ENCODE peak calls at places on chromosomes 11 and 22, in four cellular contexts. G is WTC11, O is A549, L is K562. W is an unnamed sample.
A peak's percentile ranks its signal among the peaks of the same experiment; 100 is the strongest.

GRCh38 chr11:66081505-66081904 is 11.4 kb downstream of the PACS1 start:
- DNase-seq in L (no peak), G (no peak), O (no peak), W (no peak)

GRCh38 chr11:7548659-7549283 is 35.0 kb downstream of the PPFIBP2 start:
- DNase-seq in L (no peak), G (peak; percentile 84), O (no peak), W (peak; percentile 25)

GRCh38 chr11:75386912-75387311 is 12.4 kb upstream of the RPS3 start:
- DNase-seq in O (no peak), L (no peak), G (no peak), W (no peak)

GRCh38 chr11:45148276-45148675 is 1.8 kb downstream of the PRDM11 start:
- DNase-seq in L (no peak), G (no peak), O (no peak), W (no peak)

GRCh38 chr11:128716231-128716630 is 22.4 kb downstream of the FLI1 start:
- DNase-seq in O (no peak), L (no peak), G (no peak), W (no peak)

GRCh38 chr22:36409067-36409466 is 21.3 kb upstream of the MYH9 start:
- DNase-seq in G (no peak), L (no peak), O (no peak), W (no peak)

GRCh38 chr22:38859581-38860290 is 12.3 kb downstream of the CBX6 start:
- DNase-seq in G (no peak), O (no peak), L (no peak), W (no peak)

GRCh38 chr11:45655347-45655756 is 10.1 kb downstream of the CHST1 start:
- DNase-seq in O (peak; percentile 88), L (peak; percentile 82), G (peak; percentile 93), W (peak; percentile 44)

GRCh38 chr11:69167916-69168691 is 12.4 kb downstream of the SMIM38 start:
- DNase-seq in L (no peak), O (no peak), G (no peak), W (no peak)

GRCh38 chr11:120305286-120305685 is 19.8 kb upstream of the TLCD5 start:
- DNase-seq in G (no peak), L (peak; percentile 33), O (no peak), W (no peak)

GRCh38 chr22:48511211-48511610 is 1316.5 kb downstream of the BRD1 start:
- DNase-seq in L (no peak), O (no peak), G (no peak), W (no peak)

GRCh38 chr22:26502688-26503561 is 9.3 kb downstream of the TFIP11 start:
- DNase-seq in O (no peak), G (peak; percentile 73), L (no peak), W (no peak)

GRCh38 chr11:134727204-134727603 is 315.2 kb upstream of the B3GAT1 start:
- DNase-seq in O (no peak), G (no peak), L (peak; percentile 22), W (no peak)

GRCh38 chr11:71251761-71252433 is 480 bp downstream of the SHANK2 start:
- DNase-seq in O (peak; percentile 80), L (peak; percentile 43), G (peak; percentile 72), W (no peak)

GRCh38 chr11:119094816-119095065 is 6.9 kb downstream of the DPAGT1 start:
- DNase-seq in G (peak; percentile 74), O (no peak), L (peak; percentile 60), W (peak; percentile 64)

GRCh38 chr11:58629857-58630256 is 7.4 kb downstream of the CNTF start:
- DNase-seq in O (peak; percentile 31), L (peak; percentile 24), G (no peak), W (peak; percentile 60)

GRCh38 chr11:1401001-1401445 is 11.3 kb downstream of the BRSK2 start:
- DNase-seq in L (no peak), O (no peak), G (no peak), W (no peak)

GRCh38 chr11:99968336-99968735 is 718.8 kb upstream of the ARHGAP42 start:
- DNase-seq in G (no peak), L (no peak), O (no peak), W (no peak)

GRCh38 chr22:30253205-30253852 is 6.8 kb upstream of the LIF start:
- DNase-seq in O (peak; percentile 62), G (no peak), L (no peak), W (no peak)

GRCh38 chr11:73149105-73149504 is 7.0 kb upstream of the FCHSD2 start:
- DNase-seq in G (no peak), L (no peak), O (no peak), W (no peak)

GRCh38 chr11:11073996-11074395 is 216.1 kb upstream of the ZBED5 start:
- DNase-seq in G (no peak), L (no peak), O (no peak), W (no peak)

GRCh38 chr22:17077255-17077654 is 7.5 kb upstream of the IL17RA start:
- DNase-seq in G (no peak), O (no peak), L (no peak), W (no peak)

GRCh38 chr22:39290724-39291161 is 28.7 kb downstream of the RPL3 start:
- DNase-seq in G (no peak), L (no peak), O (peak; percentile 59), W (peak; percentile 56)

GRCh38 chr22:21650823-21651520 is 8.9 kb downstream of the SDF2L1 start:
- DNase-seq in L (no peak), O (no peak), G (no peak), W (no peak)

GRCh38 chr22:21650280-21650679 is 8.2 kb downstream of the SDF2L1 start:
- DNase-seq in G (no peak), O (no peak), L (no peak), W (no peak)

GRCh38 chr22:21643533-21644357 is 1.6 kb downstream of the SDF2L1 start:
- DNase-seq in L (peak; percentile 81), G (no peak), O (no peak), W (no peak)

GRCh38 chr22:21642584-21643448 is 714 bp downstream of the SDF2L1 start:
- DNase-seq in G (peak; percentile 81), O (peak; percentile 51), L (peak; percentile 95), W (peak; percentile 62)

GRCh38 chr22:21646608-21647590 is 4.8 kb downstream of the SDF2L1 start:
- DNase-seq in O (peak; percentile 72), G (peak; percentile 85), L (peak; percentile 88), W (peak; percentile 71)
- TF ChIP-seq NR3C1 in O (no peak), G (no peak), L (no peak), W (no peak)

DNA sequence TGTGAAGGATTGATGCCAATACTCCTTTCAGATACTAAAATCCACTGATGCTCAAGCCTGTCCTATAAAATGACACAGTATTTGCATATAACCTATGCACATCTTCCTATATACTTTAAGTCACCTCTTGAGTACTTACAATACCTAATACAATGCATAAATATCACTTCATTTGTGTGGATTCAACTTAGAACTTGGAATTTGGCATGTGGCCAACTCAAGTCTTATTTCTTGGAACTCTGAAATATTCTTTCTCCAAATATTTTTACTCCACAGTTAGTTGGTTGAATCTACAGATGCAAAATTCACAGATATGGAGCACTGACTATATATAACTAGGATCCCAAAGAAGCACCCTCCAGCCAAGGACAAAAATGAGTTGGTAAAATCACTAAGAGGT is 497.1 kb upstream of the TENM4 start:
- DNase-seq in O (no peak), G (no peak), L (no peak), W (no peak)
- TF ChIP-seq NR3C1 in O (no peak), G (no peak), L (no peak), W (no peak)

DNA sequence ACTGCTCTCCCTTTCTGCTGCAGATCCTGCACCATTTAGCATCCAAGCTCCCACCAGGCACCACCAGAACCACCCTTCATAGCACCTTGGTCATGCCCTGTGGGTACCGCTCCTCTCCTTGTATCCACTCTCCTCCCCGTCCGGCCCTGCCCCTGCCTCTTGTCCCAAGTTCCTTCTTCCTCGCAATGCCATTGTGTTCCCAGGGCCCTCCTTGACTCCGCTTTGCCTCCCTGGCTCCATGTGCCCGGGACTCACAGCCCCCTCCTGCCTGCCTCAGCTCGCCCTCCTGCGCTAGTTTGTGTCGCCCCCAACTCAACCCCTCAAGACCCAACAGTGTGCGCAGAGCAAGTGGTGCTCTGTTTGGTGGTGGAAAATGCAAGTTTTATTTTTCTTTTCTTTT is 10.8 kb downstream of the FADS2 start:
- DNase-seq in O (no peak), L (no peak), G (no peak), W (no peak)
- TF ChIP-seq NR3C1 in O (no peak), L (no peak), G (no peak), W (no peak)

DNA sequence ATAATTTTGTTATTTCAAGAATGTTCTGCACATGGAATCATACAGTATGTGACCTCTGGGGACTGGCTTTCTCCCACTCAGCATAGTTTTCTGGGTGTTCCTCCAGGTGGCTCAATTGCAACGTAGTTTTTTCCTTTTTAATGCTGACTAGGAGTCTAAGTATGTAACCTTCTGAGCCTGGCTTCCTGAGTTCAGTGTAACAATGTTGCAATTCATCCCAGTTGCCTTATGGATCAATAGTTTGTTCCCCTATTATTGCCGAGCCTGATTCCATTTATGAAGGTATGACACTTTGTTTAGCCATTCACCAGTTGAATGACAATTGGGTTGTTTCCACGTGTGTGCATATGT is 128.3 kb downstream of the CRYBB2 start:
- DNase-seq in L (no peak), O (no peak), G (no peak), W (no peak)
- TF ChIP-seq NR3C1 in L (no peak), O (no peak), G (no peak), W (no peak)